ENCODE peak calls at places on chromosomes 1 and 21, in five cellular contexts. O is IMR-90, D is mesenchymal stem cell, S is mesendoderm, I is neuronal stem cell. G is an unnamed sample.

GRCh38 chr1:201353186-201353940 is 24.1 kb downstream of the TNNT2 start:
- DNase-seq in O (no peak), D (no peak), S (no peak), I (no peak), G (no peak)

GRCh38 chr1:229271448-229272120 is 673 bp downstream of the RAB4A start:
- DNase-seq in O (peak; percentile 38), D (peak; percentile 58), S (peak; percentile 38), I (peak; percentile 20), G (no peak)

GRCh38 chr1:111489604-111490003 is 13.8 kb downstream of the ADORA3 start:
- DNase-seq in O (no peak), D (peak; percentile 58), S (no peak), I (no peak), G (no peak)

GRCh38 chr1:221961532-221962292 is 219.8 kb upstream of the DUSP10 start:
- DNase-seq in O (peak; percentile 61), D (peak; percentile 82), S (peak; percentile 40), I (no peak), G (no peak)

GRCh38 chr1:183632087-183632486 is 3.5 kb downstream of the ARPC5 start:
- DNase-seq in O (peak; percentile 79), D (peak; percentile 51), S (no peak), I (no peak), G (no peak)

GRCh38 chr1:151005729-151006330 is 872 bp downstream of the MINDY1 start:
- DNase-seq in O (no peak), D (no peak), S (no peak), I (no peak), G (no peak)

GRCh38 chr21:32612999-32613337 is 791 bp upstream of the CFAP298 start:
- DNase-seq in O (no peak), D (no peak), S (no peak), I (no peak), G (no peak)

GRCh38 chr1:179137623-179138235 is 55.9 kb downstream of the TOR3A start:
- DNase-seq in O (peak; percentile 57), D (no peak), S (no peak), I (no peak), G (no peak)

GRCh38 chr1:35558374-35559316 is 1.0 kb downstream of the NCDN start:
- DNase-seq in O (no peak), D (no peak), S (peak; percentile 73), I (no peak), G (no peak)

GRCh38 chr1:100614570-100614969 is 76.6 kb downstream of the GPR88 start:
- DNase-seq in O (no peak), D (no peak), S (no peak), I (no peak), G (no peak)

GRCh38 chr1:2115008-2115921 is 65.1 kb downstream of the PRKCZ start:
- DNase-seq in O (no peak), D (no peak), S (no peak), I (no peak), G (no peak)

GRCh38 chr21:29091032-29091431 is 17.6 kb upstream of the CCT8 start:
- DNase-seq in O (peak; percentile 84), D (peak; percentile 76), S (no peak), I (no peak), G (no peak)

GRCh38 chr1:61244114-61244513 is 161.8 kb downstream of the NFIA start:
- DNase-seq in O (peak; percentile 19), D (peak; percentile 16), S (no peak), I (no peak), G (no peak)

GRCh38 chr1:170461762-170462384 is 70.1 kb upstream of the GORAB start:
- DNase-seq in O (peak; percentile 75), D (peak; percentile 1), S (no peak), I (no peak), G (no peak)

GRCh38 chr1:54968581-54968980 is 11.8 kb upstream of the TMEM61 start:
- DNase-seq in O (no peak), D (no peak), S (no peak), I (no peak), G (no peak)

GRCh38 chr21:34280389-34280795 is 83.4 kb upstream of the KCNE2 start:
- DNase-seq in O (no peak), D (no peak), S (no peak), I (no peak), G (no peak)

GRCh38 chr1:168348146-168348709 is 67.6 kb downstream of the TBX19 start:
- DNase-seq in O (no peak), D (peak; percentile 25), S (no peak), I (no peak), G (no peak)

GRCh38 chr21:45969921-45970673 is 11.5 kb upstream of the COL6A1 start:
- DNase-seq in O (no peak), D (no peak), S (no peak), I (no peak), G (no peak)

GRCh38 chr1:188027613-188028012 is 1198.9 kb downstream of the PLA2G4A start:
- DNase-seq in O (peak; percentile 97), D (peak; percentile 97), S (peak; percentile 11), I (no peak), G (no peak)

GRCh38 chr21:28699591-28700259 is 293.0 kb downstream of the LTN1 start:
- DNase-seq in O (no peak), D (no peak), S (no peak), I (no peak), G (no peak)

GRCh38 chr1:244761279-244761678 is 74.2 kb upstream of the COX20 start:
- DNase-seq in O (no peak), D (no peak), S (peak; percentile 29), I (no peak), G (no peak)

GRCh38 chr1:161309868-161310267 is at the start of gene MPZ:
- DNase-seq in O (no peak), D (no peak), S (no peak), I (no peak), G (no peak)
- H2BK15ac ChIP-seq in O (no peak within 1 kb of the TSS), D (no peak within 1 kb of the TSS), S (no peak within 1 kb of the TSS), I (peak within 1 kb of the TSS; percentile 34), G (no peak within 1 kb of the TSS)

GRCh38 chr1:15189692-15190321 is 36.3 kb downstream of the TMEM51 start:
- DNase-seq in O (no peak), D (peak; percentile 73), S (no peak), I (no peak), G (no peak)
- H2BK15ac ChIP-seq in O (no peak overlapping the region), D (peak overlapping the region; percentile 48), S (no peak overlapping the region), I (no peak overlapping the region), G (no peak overlapping the region)

GRCh38 chr1:15410884-15411245 is 1.2 kb downstream of the EFHD2 start:
- DNase-seq in O (no peak), D (no peak), S (no peak), I (no peak), G (no peak)
- H2BK15ac ChIP-seq in O (peak overlapping the region; percentile 70), D (peak overlapping the region; percentile 82), S (no peak overlapping the region), I (no peak overlapping the region), G (no peak overlapping the region)

GRCh38 chr1:80064524-80064923 is 1058.0 kb upstream of the ADGRL4 start:
- DNase-seq in O (peak; percentile 47), D (no peak), S (no peak), I (no peak), G (no peak)
- H2BK15ac ChIP-seq in O (no peak overlapping the region), D (no peak overlapping the region), S (no peak overlapping the region), I (no peak overlapping the region), G (no peak overlapping the region)

DNA sequence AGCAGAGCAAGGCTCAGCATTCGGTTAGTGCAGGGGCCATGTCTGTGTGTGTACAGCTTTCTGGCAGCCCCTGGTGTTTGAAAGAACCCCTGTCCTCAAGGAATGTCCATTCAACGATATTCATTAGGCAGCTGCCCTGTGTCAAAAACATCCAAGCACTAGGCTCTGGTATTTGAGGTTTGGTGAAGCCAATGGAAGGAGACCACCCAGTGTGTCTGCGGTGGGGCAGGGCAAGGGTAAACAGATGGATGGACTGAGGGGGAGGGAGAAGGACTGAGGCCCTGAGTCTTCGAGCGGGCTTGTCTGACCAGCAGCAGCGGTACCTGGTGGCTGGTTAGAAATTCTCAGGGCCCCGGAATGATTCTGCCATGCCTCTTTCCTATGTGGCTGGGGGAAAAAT is 155.6 kb upstream of the KLHDC7A start:
- DNase-seq in O (no peak), D (no peak), S (no peak), I (no peak), G (no peak)
- H2BK15ac ChIP-seq in O (no peak overlapping the region), D (no peak overlapping the region), S (no peak overlapping the region), I (no peak overlapping the region), G (no peak overlapping the region)

GRCh38 chr1:9031484-9032259 is 5.4 kb upstream of the SLC2A7 start:
- DNase-seq in O (no peak), D (no peak), S (no peak), I (no peak), G (no peak)
- H2BK15ac ChIP-seq in O (no peak overlapping the region), D (no peak overlapping the region), S (no peak overlapping the region), I (no peak overlapping the region), G (no peak overlapping the region)

DNA sequence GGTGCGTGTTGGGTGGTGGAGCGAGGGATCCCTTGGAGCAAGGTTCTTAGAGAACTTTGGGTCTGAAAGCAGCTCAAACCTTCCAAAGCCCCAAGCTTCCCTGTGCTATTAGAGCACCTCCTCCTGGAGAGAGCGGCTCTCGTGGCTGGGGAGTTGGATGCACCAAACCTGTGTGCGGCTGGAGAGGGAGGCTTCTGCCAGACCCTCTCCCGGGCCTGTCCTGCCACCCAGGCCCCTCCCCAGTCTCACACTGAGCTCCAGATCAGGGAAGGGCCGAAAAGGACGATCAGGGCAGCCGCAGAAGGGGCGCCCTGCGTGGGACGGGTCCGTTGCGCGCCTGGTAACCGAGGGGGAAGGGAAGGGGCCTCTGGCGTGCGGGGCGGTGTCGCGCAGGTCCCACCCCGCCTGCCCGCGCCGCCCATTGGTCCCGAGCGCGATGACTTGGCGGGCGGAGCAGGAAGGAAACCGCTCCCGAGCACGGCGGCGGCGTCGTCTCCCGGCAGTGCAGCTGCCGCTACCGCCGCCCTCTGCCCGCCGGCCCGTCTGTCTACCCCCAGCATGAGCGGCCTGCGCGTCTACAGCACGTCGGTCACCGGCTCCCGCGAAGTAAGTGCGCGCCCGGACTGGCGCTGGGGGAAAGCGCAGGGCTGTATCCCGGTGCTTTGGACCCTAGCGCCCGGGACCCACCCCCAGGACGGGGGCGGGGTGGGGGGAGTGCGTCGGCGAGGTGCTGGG is at the start of gene SH3BGRL3:
- DNase-seq in O (peak; percentile 75), D (peak; percentile 89), S (peak; percentile 93), I (peak; percentile 74), G (peak; percentile 85)
- H2BK15ac ChIP-seq in O (peak within 1 kb of the TSS; percentile 91), D (peak within 1 kb of the TSS; percentile 70), S (no peak within 1 kb of the TSS), I (peak within 1 kb of the TSS; percentile 30), G (no peak within 1 kb of the TSS)